ENCODE peak calls at places on chromosomes 3 and 15, in six cellular contexts. D is adipocyte; N is Karpas-422; B is stimulated activated CD4-positive, alpha-beta T cell treated with anti-CD3 and anti-CD28 coated beads, Interleukin-2, amount 100 ng/mL, for 48 hours; P is H4; G is T-helper 9 cell. R is an unnamed sample.

GRCh38 chr3:56119575-56120349 is 348.5 kb downstream of the ERC2 start:
- DNase-seq in D (peak), N (peak), B (no peak), P (no peak), G (no peak), R (no peak)

GRCh38 chr3:69354948-69355347 is 30.9 kb downstream of the FRMD4B start:
- DNase-seq in D (no peak), N (no peak), B (no peak), P (no peak), G (no peak), R (no peak)

GRCh38 chr15:29638011-29638410 is 184.3 kb downstream of the TJP1 start:
- DNase-seq in D (no peak), N (no peak), B (no peak), P (no peak), G (no peak), R (no peak)

GRCh38 chr3:126461450-126462070 is 14.1 kb downstream of the ZXDC start:
- DNase-seq in D (no peak), N (no peak), B (no peak), P (no peak), G (no peak), R (no peak)

GRCh38 chr3:71211083-71211482 is 372.4 kb downstream of the FOXP1 start:
- DNase-seq in D (no peak), N (no peak), B (no peak), P (no peak), G (no peak), R (no peak)

GRCh38 chr3:123449092-123449985 is 449 bp upstream of the ADCY5 start:
- DNase-seq in D (peak), N (no peak), B (no peak), P (no peak), G (no peak), R (peak)

GRCh38 chr3:42139740-42140453 is 48.7 kb downstream of the TRAK1 start:
- DNase-seq in D (no peak), N (no peak), B (no peak), P (no peak), G (no peak), R (no peak)

GRCh38 chr3:151398895-151399294 is 14.3 kb upstream of the P2RY12 start:
- DNase-seq in D (no peak), N (no peak), B (no peak), P (no peak), G (no peak), R (no peak)

GRCh38 chr15:74651251-74651741 is 35.7 kb downstream of the CLK3 start:
- DNase-seq in D (no peak), N (no peak), B (no peak), P (no peak), G (no peak), R (no peak)